ENCODE peak calls at places on chromosomes 1 and 21, in six cellular contexts. S, A, O, L, N and G are unnamed samples.

GRCh38 chr1:27574871-27575831 is 28.8 kb downstream of the AHDC1 start:
- DNase-seq in S (peak; percentile 88), A (peak; percentile 59), O (no peak), L (no peak), N (peak; percentile 86), G (peak; percentile 93)

GRCh38 chr21:44752701-44753235 is 41.4 kb upstream of the TSPEAR start:
- DNase-seq in S (no peak), A (no peak), O (no peak), L (peak; percentile 42), N (no peak), G (no peak)

GRCh38 chr21:36456714-36457399 is 23.1 kb downstream of the CLDN14 start:
- DNase-seq in S (no peak), A (no peak), O (no peak), L (no peak), N (no peak), G (no peak)

GRCh38 chr1:59163268-59164092 is 133.4 kb upstream of the FGGY start:
- DNase-seq in S (peak; percentile 93), A (peak; percentile 71), O (no peak), L (peak; percentile 63), N (no peak), G (peak; percentile 57)

GRCh38 chr1:115495603-115496002 is 146.2 kb upstream of the VANGL1 start:
- DNase-seq in S (peak; percentile 31), A (peak; percentile 53), O (no peak), L (peak; percentile 75), N (no peak), G (no peak)

GRCh38 chr1:115545096-115545720 is 96.6 kb upstream of the VANGL1 start:
- DNase-seq in S (no peak), A (no peak), O (no peak), L (peak; percentile 16), N (no peak), G (no peak)

GRCh38 chr21:25639167-25639921 is at the start of gene JAM2:
- DNase-seq in S (peak; percentile 32), A (peak; percentile 12), O (peak; percentile 44), L (peak; percentile 31), N (no peak), G (peak; percentile 61)

GRCh38 chr1:245301162-245301580 is 146.4 kb downstream of the KIF26B start:
- DNase-seq in S (peak; percentile 31), A (no peak), O (no peak), L (no peak), N (no peak), G (peak; percentile 23)

GRCh38 chr1:205962821-205963221 is 19.6 kb upstream of the SLC26A9 start:
- DNase-seq in S (peak; percentile 25), A (no peak), O (no peak), L (no peak), N (no peak), G (no peak)

GRCh38 chr1:110240476-110241210 is 30.5 kb downstream of the KCNC4 start:
- DNase-seq in S (no peak), A (no peak), O (no peak), L (no peak), N (no peak), G (no peak)

GRCh38 chr1:221839794-221840395 is 98.0 kb upstream of the DUSP10 start:
- DNase-seq in S (peak; percentile 59), A (peak; percentile 81), O (peak; percentile 27), L (peak; percentile 99), N (no peak), G (no peak)

GRCh38 chr1:115323366-115324004 is 14.6 kb downstream of the NGF start:
- DNase-seq in S (no peak), A (no peak), O (no peak), L (peak; percentile 40), N (no peak), G (no peak)

GRCh38 chr21:46621457-46622182 is 13.9 kb upstream of the PRMT2 start:
- DNase-seq in S (no peak), A (no peak), O (no peak), L (no peak), N (no peak), G (no peak)

GRCh38 chr21:41656946-41657525 is 109.8 kb downstream of the RIPK4 start:
- DNase-seq in S (no peak), A (no peak), O (no peak), L (no peak), N (peak; percentile 66), G (no peak)

GRCh38 chr1:166952002-166952746 is 23.2 kb downstream of the ILDR2 start:
- DNase-seq in S (no peak), A (no peak), O (no peak), L (peak; percentile 92), N (peak; percentile 27), G (peak; percentile 39)

GRCh38 chr1:20666804-20667203 is 5.6 kb upstream of the DDOST start:
- DNase-seq in S (no peak), A (no peak), O (no peak), L (peak; percentile 42), N (no peak), G (no peak)

GRCh38 chr1:8002329-8003320 is 23.5 kb downstream of the ERRFI1 start:
- DNase-seq in S (no peak), A (no peak), O (no peak), L (no peak), N (no peak), G (no peak)

GRCh38 chr1:57623039-57623790 is 199.4 kb upstream of the DAB1 start:
- DNase-seq in S (peak; percentile 67), A (no peak), O (no peak), L (peak; percentile 25), N (no peak), G (peak; percentile 18)

GRCh38 chr1:201266774-201267173 is 16.5 kb upstream of the PKP1 start:
- DNase-seq in S (peak; percentile 89), A (peak; percentile 93), O (no peak), L (peak; percentile 82), N (no peak), G (peak; percentile 79)

GRCh38 chr21:42208801-42209490 is 10.0 kb upstream of the ABCG1 start:
- DNase-seq in S (no peak), A (no peak), O (no peak), L (no peak), N (no peak), G (no peak)

GRCh38 chr1:200979574-200980451 is 43.7 kb downstream of the KIF21B start:
- DNase-seq in S (peak; percentile 26), A (no peak), O (peak; percentile 76), L (peak; percentile 21), N (peak; percentile 48), G (peak; percentile 34)

GRCh38 chr1:233113009-233113712 is 162.8 kb downstream of the NTPCR start:
- DNase-seq in S (peak; percentile 58), A (peak; percentile 96), O (no peak), L (peak; percentile 100), N (peak; percentile 57), G (peak; percentile 84)

GRCh38 chr1:55288245-55288644 is 73.1 kb upstream of the USP24 start:
- DNase-seq in S (no peak), A (no peak), O (peak; percentile 48), L (no peak), N (no peak), G (no peak)

GRCh38 chr1:27624467-27625233 is 10.3 kb downstream of the FGR start:
- DNase-seq in S (no peak), A (no peak), O (no peak), L (no peak), N (no peak), G (no peak)

GRCh38 chr1:114216431-114217173 is 62.9 kb upstream of the SYT6 start:
- DNase-seq in S (no peak), A (no peak), O (no peak), L (no peak), N (no peak), G (no peak)

GRCh38 chr1:26225033-26225831 is 8.8 kb upstream of the CEP85 start:
- DNase-seq in S (peak; percentile 31), A (no peak), O (no peak), L (no peak), N (peak; percentile 67), G (peak; percentile 43)

GRCh38 chr1:175774921-175775320 is 31.5 kb upstream of the TNR start:
- DNase-seq in S (no peak), A (no peak), O (no peak), L (no peak), N (no peak), G (no peak)

GRCh38 chr1:39395357-39395831 is 96.0 kb upstream of the BMP8A start:
- DNase-seq in S (peak; percentile 84), A (peak; percentile 43), O (no peak), L (peak; percentile 94), N (no peak), G (peak; percentile 60)

GRCh38 chr1:59072017-59072947 is 224.6 kb upstream of the FGGY start:
- DNase-seq in S (no peak), A (no peak), O (no peak), L (peak; percentile 39), N (no peak), G (no peak)

GRCh38 chr1:100769906-100770646 is 50.5 kb downstream of the VCAM1 start:
- DNase-seq in S (no peak), A (no peak), O (no peak), L (no peak), N (no peak), G (peak; percentile 7)

GRCh38 chr1:180249725-180250498 is 19.8 kb downstream of the LHX4 start:
- DNase-seq in S (no peak), A (no peak), O (no peak), L (no peak), N (no peak), G (no peak)

GRCh38 chr1:43438006-43438405 is 15.7 kb downstream of the HYI start:
- DNase-seq in S (no peak), A (no peak), O (no peak), L (no peak), N (no peak), G (no peak)

GRCh38 chr1:22709891-22710687 is 550 bp upstream of the EPHB2 start:
- DNase-seq in S (peak; percentile 83), A (no peak), O (peak; percentile 55), L (no peak), N (peak; percentile 81), G (peak; percentile 92)